ENCODE peak calls at places on chromosome 1, in seven cellular contexts. H is GM12878, F is HCT116, A is K562, D is SK-N-SH, I is HepG2, X is H1. M is an unnamed sample.
A peak's percentile ranks its signal among the peaks of the same experiment; 100 is the strongest.

GRCh38 chr1:37033355-37034291 is 692 bp downstream of the GRIK3 start:
- DNase-seq in X (no peak), A (no peak), I (no peak), F (no peak), D (peak; percentile 72), H (no peak), M (no peak)

GRCh38 chr1:162007485-162007884 is 16.2 kb downstream of the OLFML2B start:
- DNase-seq in I (no peak), D (no peak), F (no peak), X (no peak), A (no peak), H (no peak), M (no peak)

GRCh38 chr1:115706774-115707425 is 61.6 kb downstream of the CASQ2 start:
- DNase-seq in H (peak; percentile 7), I (peak; percentile 42), D (peak; percentile 45), A (peak; percentile 57), X (no peak), F (peak; percentile 51), M (no peak)

GRCh38 chr1:68795956-68796355 is 299.1 kb upstream of the DEPDC1 start:
- DNase-seq in D (no peak), F (no peak), A (no peak), I (no peak), H (no peak), X (no peak), M (no peak)

GRCh38 chr1:7960867-7961198 is 678 bp upstream of the PARK7 start:
- DNase-seq in H (no peak), D (no peak), A (no peak), I (no peak), F (no peak), X (no peak), M (no peak)

GRCh38 chr1:159175571-159175970 is 4.2 kb downstream of the CADM3 start:
- DNase-seq in D (no peak), X (no peak), H (no peak), A (no peak), I (no peak), F (no peak), M (no peak)

GRCh38 chr1:220526294-220526693 is 1.6 kb upstream of the MARK1 start:
- DNase-seq in A (no peak), F (no peak), H (no peak), D (peak; percentile 28), I (peak; percentile 10), X (no peak), M (no peak)

GRCh38 chr1:245306628-245307410 is 152.0 kb downstream of the KIF26B start:
- DNase-seq in F (no peak), A (no peak), D (peak; percentile 65), I (no peak), X (no peak), H (no peak), M (no peak)

DNA sequence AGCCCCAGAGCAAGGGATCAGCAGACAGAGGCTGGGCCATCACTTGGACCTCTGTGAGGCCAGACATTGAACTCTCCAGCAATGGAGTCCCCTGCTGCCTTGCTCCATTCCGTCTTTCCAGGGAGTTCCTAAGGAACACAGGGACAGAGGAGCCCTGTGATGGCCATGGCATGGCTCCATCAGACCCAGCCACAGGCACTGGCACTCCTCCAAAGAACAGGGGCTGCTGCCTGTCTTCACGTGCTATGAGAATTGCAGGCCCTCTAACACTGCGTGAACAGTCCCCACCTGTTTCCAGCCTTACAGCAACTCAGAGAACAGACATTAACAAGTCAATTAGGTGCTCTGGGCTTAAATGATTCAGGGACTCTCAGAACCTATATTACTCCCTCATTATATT is 140.8 kb downstream of the ASTN1 start:
- DNase-seq in I (no peak), H (no peak), X (no peak), D (peak; percentile 74), A (no peak), F (no peak), M (no peak)
- TF ChIP-seq JUND in I (no peak), H (no peak), X (no peak), D (no peak), A (no peak), F (no peak), M (no peak)

GRCh38 chr1:151815716-151816327 is 10.6 kb upstream of the LINGO4 start:
- DNase-seq in D (no peak), F (no peak), X (no peak), I (no peak), H (no peak), A (no peak), M (no peak)

GRCh38 chr1:151814971-151815545 is 9.8 kb upstream of the LINGO4 start:
- DNase-seq in I (no peak), F (no peak), H (no peak), A (no peak), X (no peak), D (no peak), M (no peak)

GRCh38 chr1:151819227-151819835 is 12.3 kb downstream of the RORC start:
- DNase-seq in X (no peak), H (no peak), I (no peak), D (no peak), F (no peak), A (no peak), M (no peak)

GRCh38 chr1:151816548-151816947 is 11.3 kb upstream of the LINGO4 start:
- DNase-seq in F (no peak), X (no peak), H (no peak), D (no peak), I (no peak), A (no peak), M (no peak)

DNA sequence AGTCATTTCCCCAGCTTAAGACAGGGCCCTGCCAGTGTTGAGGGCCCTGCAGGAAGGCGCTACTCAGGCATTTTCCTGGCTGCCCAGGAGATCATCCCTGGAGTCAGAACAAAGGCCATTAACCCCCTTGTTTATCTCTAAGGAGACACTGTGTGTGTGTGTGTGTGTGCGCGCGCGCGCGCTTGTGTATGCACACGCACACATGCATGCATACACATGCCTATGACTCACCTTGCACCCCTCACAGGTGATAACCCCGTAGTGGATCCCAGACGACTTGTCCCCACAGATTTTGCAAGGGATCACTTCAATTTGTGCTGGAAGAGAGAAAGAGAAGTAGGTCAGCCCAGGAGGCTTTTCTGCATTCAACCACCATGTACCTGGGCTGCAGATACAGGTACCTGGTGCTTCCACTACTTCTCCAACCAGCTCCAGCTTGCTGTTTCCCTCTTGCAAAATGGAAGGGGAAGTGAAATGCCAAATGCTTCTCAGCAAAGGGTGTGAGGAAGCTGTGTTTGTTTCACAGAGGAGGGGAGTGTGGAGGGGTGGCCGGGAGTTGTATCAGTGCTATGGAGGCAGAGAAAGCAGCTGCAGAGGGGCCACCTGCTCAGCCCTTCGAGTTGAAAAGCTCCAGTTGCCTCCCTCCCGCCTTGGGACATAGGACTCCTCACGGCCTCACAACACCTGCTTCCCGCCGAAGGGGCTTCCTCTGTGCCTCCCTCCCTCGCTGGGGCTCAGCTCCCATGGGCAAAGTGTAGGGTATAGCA is 11.9 kb upstream of the LINGO4 start:
- DNase-seq in A (no peak), D (no peak), H (no peak), F (no peak), I (no peak), X (no peak), M (no peak)
- TF ChIP-seq JUND in A (no peak), D (no peak), H (no peak), F (no peak), I (no peak), X (no peak), M (no peak)

DNA sequence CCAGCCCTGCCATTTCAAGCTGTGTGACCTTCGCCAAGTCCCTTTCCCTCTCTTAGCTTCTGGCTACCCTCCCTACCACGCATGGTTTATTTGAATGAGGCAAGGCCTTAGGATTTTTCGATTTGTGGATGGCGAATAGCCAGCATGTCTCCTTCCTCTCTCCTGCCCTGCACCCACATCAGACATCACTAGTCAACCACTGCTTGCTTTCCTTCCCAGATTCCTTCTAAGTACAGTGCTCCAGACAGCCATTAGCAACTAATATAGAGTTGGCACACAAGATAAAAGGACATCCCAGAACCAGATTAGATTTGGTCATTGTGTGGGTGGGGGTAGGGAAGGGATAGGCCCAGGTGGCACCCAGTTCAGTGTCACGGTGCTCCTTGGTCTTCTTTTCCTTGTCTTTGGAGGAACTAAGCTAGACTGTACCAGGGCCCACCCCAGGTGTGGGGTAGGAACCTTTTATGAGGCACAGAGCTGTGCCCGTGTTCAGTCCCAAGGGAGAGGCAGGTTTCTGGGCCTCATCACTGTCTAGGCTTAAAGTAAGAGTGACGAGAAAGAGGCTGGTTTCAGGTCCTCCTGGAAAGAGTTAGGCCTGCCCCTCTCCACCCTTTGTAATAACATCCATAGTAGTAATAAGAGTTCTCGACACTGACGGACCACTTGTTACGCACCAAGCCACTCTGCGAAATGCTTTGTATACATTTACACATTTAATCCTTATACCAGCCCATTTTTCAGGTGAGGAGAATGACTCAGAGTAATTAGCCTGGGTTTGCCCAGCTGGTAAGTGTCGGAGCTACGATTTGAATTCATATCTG is 8.6 kb downstream of the ALPL start:
- DNase-seq in X (no peak), F (no peak), A (no peak), H (no peak), D (no peak), I (no peak), M (no peak)
- TF ChIP-seq JUND in X (no peak), F (no peak), A (no peak), H (no peak), D (no peak), I (no peak), M (no peak)

DNA sequence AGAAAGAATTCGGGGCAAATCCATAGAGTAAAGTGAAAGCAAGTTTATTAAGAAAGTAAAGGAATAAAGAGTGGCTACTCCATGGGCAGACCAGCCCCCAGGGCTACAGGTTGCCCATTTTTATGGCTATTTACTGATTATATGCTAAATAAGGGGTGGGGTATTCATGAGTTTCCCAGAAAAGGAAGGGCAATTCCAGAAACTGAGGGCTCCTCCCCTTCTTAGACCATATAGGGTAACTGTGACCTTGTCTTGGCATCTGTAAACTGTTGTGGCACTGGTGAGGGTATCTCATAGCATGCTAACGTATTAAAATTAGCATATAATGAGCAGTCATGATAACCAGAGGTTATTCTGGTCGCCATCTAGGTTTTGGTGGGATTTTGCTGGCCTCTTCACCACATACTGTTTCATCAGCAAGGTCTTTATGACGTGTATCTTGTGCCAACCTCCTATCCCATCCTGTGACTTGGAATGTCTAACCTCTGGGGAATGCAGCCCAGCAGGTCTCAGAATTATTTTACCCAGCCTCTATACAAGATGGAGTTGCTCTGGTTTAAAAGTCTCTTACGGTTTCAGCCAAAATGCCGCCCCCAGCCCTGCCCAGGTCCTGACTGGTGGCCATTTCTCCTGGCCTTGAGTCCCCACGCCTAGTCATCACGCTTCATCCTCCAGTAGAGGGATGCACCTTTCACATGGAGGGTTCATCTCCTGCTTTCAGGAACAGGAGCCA is 976 bp upstream of the TRIM17 start:
- DNase-seq in F (peak; percentile 16), I (no peak), X (no peak), A (no peak), D (no peak), H (no peak), M (no peak)
- TF ChIP-seq JUND in F (no peak), I (no peak), X (no peak), A (no peak), D (no peak), H (no peak), M (no peak)

GRCh38 chr1:174912243-174912642 is 87.5 kb upstream of the CACYBP start:
- DNase-seq in H (peak; percentile 15), F (no peak), X (no peak), D (no peak), A (no peak), I (no peak), M (no peak)
- TF ChIP-seq JUND in H (no peak), F (no peak), X (no peak), D (no peak), A (no peak), I (no peak), M (no peak)

M was measured in T47D.